ENCODE peak calls at places on chromosome 9, in nine cellular contexts. X is tibial nerve, O is fibroblast of mammary gland, F is A549, P is Caco-2, E is lung, N is GM12865, Z is HFF-Myc, W is body of pancreas. S is an unnamed sample.

GRCh38 chr9:35517136-35517535 is 27.2 kb downstream of the RUSC2 start:
- DNase-seq in X (no peak), O (peak), F (no peak), P (no peak), E (no peak), N (no peak), Z (no peak), W (no peak), S (no peak)

GRCh38 chr9:70133253-70134208 is 89.9 kb downstream of the MAMDC2 start:
- DNase-seq in X (no peak), O (no peak), F (no peak), P (no peak), E (no peak), N (no peak), Z (no peak), W (no peak), S (peak)

GRCh38 chr9:129109504-129109903 is 1.1 kb downstream of the CRAT start:
- DNase-seq in X (peak), O (peak), F (peak), P (peak), E (no peak), N (peak), Z (no peak), W (peak), S (peak)

GRCh38 chr9:70135176-70135575 is 91.5 kb downstream of the MAMDC2 start:
- DNase-seq in X (no peak), O (no peak), F (no peak), P (no peak), E (no peak), N (no peak), Z (no peak), W (no peak), S (no peak)

GRCh38 chr9:20753761-20754160 is 69.7 kb downstream of the FOCAD start:
- DNase-seq in X (no peak), O (peak), F (no peak), P (no peak), E (no peak), N (no peak), Z (no peak), W (no peak), S (peak)

GRCh38 chr9:104794070-104794469 is 30.1 kb downstream of the NIPSNAP3B start:
- DNase-seq in X (no peak), O (no peak), F (no peak), P (no peak), E (peak), N (no peak), Z (no peak), W (no peak), S (no peak)

GRCh38 chr9:3200331-3200774 is 325.4 kb downstream of the RFX3 start:
- DNase-seq in X (no peak), O (peak), F (no peak), P (no peak), E (no peak), N (no peak), Z (peak), W (no peak), S (peak)

GRCh38 chr9:79824265-79824664 is 252.5 kb downstream of the TLE4 start:
- DNase-seq in X (no peak), O (no peak), F (no peak), P (no peak), E (no peak), N (peak), Z (no peak), W (no peak), S (no peak)

GRCh38 chr9:6779417-6780241 is 21.9 kb downstream of the KDM4C start:
- DNase-seq in X (no peak), O (no peak), F (no peak), P (peak), E (no peak), N (peak), Z (no peak), W (peak), S (peak)

GRCh38 chr9:91789941-91790340 is 160.1 kb downstream of the ROR2 start:
- DNase-seq in X (no peak), O (no peak), F (no peak), P (no peak), E (no peak), N (no peak), Z (no peak), W (no peak), S (peak)

GRCh38 chr9:18473551-18474279 is at the start of gene ADAMTSL1:
- DNase-seq in X (peak), O (peak), F (no peak), P (no peak), E (peak), N (no peak), Z (no peak), W (peak), S (peak)

GRCh38 chr9:97419315-97419867 is 7.5 kb downstream of the TDRD7 start:
- DNase-seq in X (no peak), O (peak), F (no peak), P (no peak), E (no peak), N (no peak), Z (peak), W (no peak), S (peak)

GRCh38 chr9:129458663-129459549 is 162.0 kb downstream of the C9orf50 start:
- DNase-seq in X (no peak), O (no peak), F (no peak), P (no peak), E (peak), N (no peak), Z (no peak), W (peak), S (no peak)

GRCh38 chr9:127149010-127149409 is 26.6 kb upstream of the ANGPTL2 start:
- DNase-seq in X (no peak), O (no peak), F (no peak), P (no peak), E (peak), N (no peak), Z (no peak), W (no peak), S (no peak)

GRCh38 chr9:38651400-38652042 is 31.1 kb upstream of the ANKRD18A start:
- DNase-seq in X (no peak), O (no peak), F (no peak), P (no peak), E (no peak), N (peak), Z (no peak), W (no peak), S (no peak)

GRCh38 chr9:126295082-126295477 is 31.5 kb upstream of the MVB12B start:
- DNase-seq in X (no peak), O (no peak), F (no peak), P (no peak), E (no peak), N (no peak), Z (no peak), W (no peak), S (no peak)

GRCh38 chr9:129936222-129936621 is 101.0 kb downstream of the USP20 start:
- DNase-seq in X (no peak), O (no peak), F (no peak), P (no peak), E (no peak), N (no peak), Z (no peak), W (no peak), S (no peak)

GRCh38 chr9:35579130-35579529 is 25.9 kb upstream of the TESK1 start:
- DNase-seq in X (no peak), O (peak), F (no peak), P (no peak), E (no peak), N (peak), Z (no peak), W (no peak), S (no peak)

GRCh38 chr9:126301985-126302603 is 24.5 kb upstream of the MVB12B start:
- DNase-seq in X (peak), O (peak), F (peak), P (peak), E (peak), N (peak), Z (peak), W (peak), S (peak)

GRCh38 chr9:131405429-131405828 is 11.5 kb downstream of the PRRC2B start:
- DNase-seq in X (no peak), O (peak), F (no peak), P (no peak), E (no peak), N (no peak), Z (no peak), W (peak), S (peak)

GRCh38 chr9:135523521-135524129 is 2.4 kb downstream of the LCN1 start:
- DNase-seq in X (no peak), O (no peak), F (no peak), P (no peak), E (no peak), N (no peak), Z (no peak), W (no peak), S (no peak)

GRCh38 chr9:19232830-19233194 is 2.3 kb downstream of the DENND4C start:
- DNase-seq in X (no peak), O (peak), F (no peak), P (no peak), E (no peak), N (peak), Z (no peak), W (no peak), S (peak)

GRCh38 chr9:129863059-129863690 is 27.9 kb downstream of the USP20 start:
- DNase-seq in X (no peak), O (peak), F (no peak), P (no peak), E (no peak), N (no peak), Z (no peak), W (no peak), S (peak)

GRCh38 chr9:124436320-124436719 is 13.9 kb upstream of the ADGRD2 start:
- DNase-seq in X (no peak), O (no peak), F (no peak), P (no peak), E (no peak), N (peak), Z (no peak), W (no peak), S (no peak)

GRCh38 chr9:93826209-93826608 is 128.9 kb downstream of the BARX1 start:
- DNase-seq in X (no peak), O (no peak), F (peak), P (no peak), E (no peak), N (peak), Z (no peak), W (peak), S (no peak)

GRCh38 chr9:16888594-16888993 is 18.1 kb upstream of the BNC2 start:
- DNase-seq in X (no peak), O (no peak), F (no peak), P (no peak), E (no peak), N (no peak), Z (no peak), W (no peak), S (no peak)

GRCh38 chr9:138075496-138075895 is 197.9 kb downstream of the CACNA1B start:
- DNase-seq in X (no peak), O (no peak), F (no peak), P (no peak), E (no peak), N (no peak), Z (no peak), W (no peak), S (no peak)

GRCh38 chr9:79662553-79662956 is 90.8 kb downstream of the TLE4 start:
- DNase-seq in X (no peak), O (no peak), F (no peak), P (no peak), E (no peak), N (no peak), Z (peak), W (no peak), S (peak)

GRCh38 chr9:15480028-15480427 is 30.7 kb downstream of the PSIP1 start:
- DNase-seq in X (no peak), O (no peak), F (no peak), P (no peak), E (no peak), N (no peak), Z (no peak), W (no peak), S (no peak)

GRCh38 chr9:137138701-137139467 is at the start of gene GRIN1:
- DNase-seq in X (no peak), O (no peak), F (no peak), P (peak), E (no peak), N (no peak), Z (no peak), W (peak), S (peak)

GRCh38 chr9:105881654-105882349 is 187.5 kb downstream of the TMEM38B start:
- DNase-seq in X (peak), O (peak), F (peak), P (peak), E (peak), N (peak), Z (peak), W (peak), S (peak)

GRCh38 chr9:104608336-104608735 is 2.9 kb upstream of the OR13C2 start:
- DNase-seq in X (no peak), O (peak), F (no peak), P (no peak), E (no peak), N (no peak), Z (no peak), W (no peak), S (peak)

GRCh38 chr9:117314021-117314420 is 100.8 kb downstream of the ASTN2 start:
- DNase-seq in X (no peak), O (no peak), F (no peak), P (no peak), E (no peak), N (no peak), Z (no peak), W (no peak), S (no peak)

GRCh38 chr9:136964171-136964689 is 12.2 kb downstream of the LCN12 start:
- DNase-seq in X (no peak), O (no peak), F (no peak), P (no peak), E (no peak), N (no peak), Z (no peak), W (no peak), S (no peak)

GRCh38 chr9:123350590-123351310 is 5.2 kb upstream of the CRB2 start:
- DNase-seq in X (no peak), O (no peak), F (no peak), P (no peak), E (no peak), N (no peak), Z (no peak), W (peak), S (no peak)

GRCh38 chr9:137076636-137077009 is 694 bp upstream of the UAP1L1 start:
- DNase-seq in X (no peak), O (no peak), F (no peak), P (no peak), E (no peak), N (no peak), Z (no peak), W (no peak), S (no peak)

GRCh38 chr9:95024097-95024671 is 293.3 kb downstream of the FANCC start:
- DNase-seq in X (no peak), O (no peak), F (peak), P (no peak), E (no peak), N (no peak), Z (no peak), W (peak), S (peak)

DNA sequence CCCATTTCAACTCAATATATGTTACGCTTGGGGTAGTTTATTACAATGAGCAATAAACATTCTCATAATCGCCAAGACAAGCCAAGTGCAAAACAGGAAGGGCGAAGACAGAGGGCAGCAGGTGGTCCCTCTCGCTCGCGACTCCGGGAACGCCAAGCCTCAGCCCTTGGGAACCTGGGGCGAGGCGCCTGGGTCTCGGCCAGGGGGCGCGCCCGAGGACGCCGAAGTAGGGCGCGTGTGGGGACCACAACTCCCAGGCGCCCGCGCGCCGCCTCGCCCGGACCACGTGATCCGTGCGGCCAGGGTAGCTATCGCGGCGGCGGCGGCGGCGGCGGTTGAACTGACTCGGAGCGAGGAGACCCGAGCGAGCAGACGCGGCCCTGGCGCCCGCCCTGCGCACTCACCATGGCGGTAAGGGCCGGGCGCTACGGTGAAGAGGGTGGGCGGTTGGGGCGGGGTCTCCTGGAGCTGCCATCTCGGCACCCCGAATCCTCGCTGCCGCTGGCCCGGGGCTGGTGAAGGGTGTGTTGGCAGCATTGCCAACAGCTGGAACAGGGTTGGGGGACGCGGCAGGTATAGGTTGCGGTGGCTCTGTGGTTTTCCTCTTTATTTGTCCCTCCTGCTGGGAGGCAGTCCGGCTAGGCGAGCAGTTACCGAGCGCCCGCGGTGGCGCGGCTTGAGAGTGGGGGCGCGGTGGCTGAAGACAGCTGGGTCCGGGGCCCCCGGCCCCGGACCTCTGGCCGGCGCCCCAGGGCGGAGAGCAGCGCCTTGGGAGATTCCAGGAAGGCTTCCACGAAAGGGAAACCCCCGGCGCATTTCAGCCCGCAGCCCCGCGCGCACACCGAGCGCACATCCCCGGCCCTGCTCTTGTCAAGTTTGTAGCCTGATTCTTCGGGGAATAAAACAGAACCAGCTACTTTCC is at the start of gene SLC31A2:
- DNase-seq in X (peak), O (peak), F (peak), P (peak), E (peak), N (peak), Z (peak), W (peak), S (peak)
- TF ChIP-seq CTCF in X (peak), O (peak), F (peak), P (peak), E (peak), N (peak), Z (peak), W (no peak), S (peak)

DNA sequence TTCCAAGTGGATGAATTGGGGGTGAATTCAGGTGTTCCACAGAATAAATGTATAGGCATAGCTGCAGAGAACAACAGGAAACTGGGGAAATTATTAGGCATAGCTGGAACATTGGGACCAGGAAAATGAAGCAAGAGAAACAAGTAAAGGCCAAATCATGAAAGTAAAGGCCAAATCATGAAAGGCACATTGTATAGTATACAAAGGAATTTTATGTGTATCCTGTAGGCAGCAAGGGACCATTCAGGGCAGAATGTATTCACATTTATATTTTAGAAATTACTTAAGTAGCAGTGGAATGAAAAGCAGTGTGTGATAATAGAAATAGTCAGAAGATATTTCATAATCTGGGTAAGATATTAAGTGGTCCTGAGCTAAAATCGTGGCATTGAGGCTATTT is 127.3 kb upstream of the GRHPR start:
- DNase-seq in X (no peak), O (no peak), F (no peak), P (no peak), E (no peak), N (no peak), Z (no peak), W (no peak), S (no peak)
- H3K4me3 ChIP-seq in X (no peak), O (no peak), F (no peak), P (no peak), E (no peak), N (no peak), Z (no peak), W (no peak), S (no peak)

GRCh38 chr9:111975709-111976108 is 79.1 kb downstream of the UGCG start:
- DNase-seq in X (no peak), O (no peak), F (peak), P (peak), E (peak), N (peak), Z (no peak), W (peak), S (no peak)
- TF ChIP-seq CTCF in X (no peak), O (no peak), F (peak), P (peak), E (no peak), N (peak), Z (no peak), W (no peak), S (no peak)

DNA sequence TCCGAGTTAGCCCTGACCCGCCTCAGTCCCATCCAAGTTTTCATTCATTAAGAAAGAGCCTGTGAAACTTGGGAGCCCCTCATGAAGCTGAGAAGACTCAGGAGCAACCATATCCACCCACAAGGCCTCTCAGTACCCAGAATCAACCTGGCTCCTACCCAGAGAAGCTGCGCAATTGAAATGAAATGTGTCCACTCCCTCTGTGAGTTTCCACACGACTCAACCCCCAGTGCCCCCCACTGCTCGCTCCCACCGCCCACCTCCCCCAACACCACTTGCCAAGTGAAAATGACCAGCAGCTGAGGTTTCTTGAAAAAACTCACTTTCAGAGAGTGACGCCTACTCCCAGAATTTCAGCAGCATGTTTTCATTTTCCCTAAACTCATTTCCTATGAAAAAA is 104.6 kb downstream of the CDK5RAP2 start:
- DNase-seq in X (peak), O (peak), F (no peak), P (no peak), E (no peak), N (no peak), Z (no peak), W (no peak), S (peak)
- H3K4me3 ChIP-seq in X (no peak), O (peak), F (no peak), P (no peak), E (no peak), N (no peak), Z (no peak), W (no peak), S (no peak)

GRCh38 chr9:101121836-101122399 is 93.4 kb downstream of the PLPPR1 start:
- DNase-seq in X (no peak), O (no peak), F (no peak), P (no peak), E (no peak), N (no peak), Z (no peak), W (no peak), S (no peak)

GRCh38 chr9:101115062-101115461 is 86.5 kb downstream of the PLPPR1 start:
- DNase-seq in X (no peak), O (no peak), F (no peak), P (no peak), E (no peak), N (no peak), Z (no peak), W (no peak), S (no peak)

GRCh38 chr9:101114317-101114716 is 85.8 kb downstream of the PLPPR1 start:
- DNase-seq in X (no peak), O (no peak), F (no peak), P (no peak), E (no peak), N (no peak), Z (no peak), W (no peak), S (no peak)

GRCh38 chr9:101117091-101117490 is 88.6 kb downstream of the PLPPR1 start:
- DNase-seq in X (no peak), O (no peak), F (no peak), P (no peak), E (no peak), N (no peak), Z (no peak), W (no peak), S (no peak)

GRCh38 chr9:101119206-101119819 is 90.8 kb downstream of the PLPPR1 start:
- DNase-seq in X (no peak), O (peak), F (peak), P (peak), E (peak), N (peak), Z (no peak), W (peak), S (no peak)
- TF ChIP-seq CTCF in X (no peak), O (peak), F (peak), P (peak), E (peak), N (peak), Z (peak), W (peak), S (peak)